ENCODE peak calls at places on chromosomes 1 and 21, in ten cellular contexts. D is lower leg skin, F is IMR-90, I is breast epithelium, R is sigmoid colon, H is right lobe of liver, Z is vagina, K is endothelial cell of umbilical vein, M is ovary, B is heart left ventricle. V is an unnamed sample.

GRCh38 chr1:26351591-26352337 is 2.2 kb downstream of the CRYBG2 start:
- DNase-seq in M (no peak), K (no peak), H (no peak), D (peak; percentile 40), F (peak; percentile 65), I (no peak), B (no peak), Z (no peak), R (no peak), V (no peak)

GRCh38 chr1:40312238-40313205 is 4.6 kb downstream of the COL9A2 start:
- DNase-seq in H (no peak), D (no peak), R (no peak), Z (peak; percentile 70), K (no peak), B (no peak), I (no peak), M (peak; percentile 13), F (no peak), V (peak; percentile 75)

GRCh38 chr1:174413632-174414031 is 34.1 kb upstream of the GPR52 start:
- DNase-seq in B (no peak), F (no peak), R (no peak), Z (no peak), K (no peak), I (no peak), H (no peak), D (no peak), M (no peak), V (no peak)

GRCh38 chr1:196535727-196536126 is 72.5 kb downstream of the KCNT2 start:
- DNase-seq in R (no peak), M (no peak), D (no peak), F (peak; percentile 39), B (no peak), Z (no peak), H (no peak), K (no peak), I (no peak), V (peak; percentile 50)

GRCh38 chr1:196808529-196809235 is 10.8 kb upstream of the CFHR1 start:
- DNase-seq in D (no peak), M (no peak), B (no peak), Z (no peak), H (no peak), K (no peak), F (no peak), I (no peak), R (no peak), V (no peak)

GRCh38 chr21:41593051-41593783 is 85.3 kb upstream of the TMPRSS2 start:
- DNase-seq in Z (peak; percentile 85), K (no peak), M (no peak), F (no peak), D (no peak), I (peak; percentile 3), B (no peak), R (no peak), H (no peak), V (no peak)

GRCh38 chr1:223765036-223765718 is 52.8 kb downstream of the CAPN2 start:
- DNase-seq in K (no peak), B (peak; percentile 39), F (peak; percentile 56), M (no peak), R (peak; percentile 52), I (no peak), Z (no peak), H (no peak), D (no peak), V (no peak)

GRCh38 chr21:39029086-39029772 is 154.0 kb downstream of the PSMG1 start:
- DNase-seq in D (no peak), M (no peak), F (peak; percentile 83), R (peak; percentile 10), K (no peak), H (no peak), B (no peak), I (no peak), Z (no peak), V (no peak)

GRCh38 chr1:59412705-59413326 is 115.9 kb downstream of the FGGY start:
- DNase-seq in H (no peak), F (no peak), K (no peak), M (no peak), D (no peak), B (no peak), I (no peak), Z (no peak), R (no peak), V (peak; percentile 79)

GRCh38 chr1:244046907-244047738 is 4.0 kb upstream of the ZBTB18 start:
- DNase-seq in R (no peak), B (no peak), H (peak; percentile 76), M (no peak), F (peak; percentile 31), Z (no peak), I (no peak), K (peak; percentile 89), D (no peak), V (no peak)

GRCh38 chr1:151435174-151435573 is 24.1 kb downstream of the POGZ start:
- DNase-seq in Z (no peak), M (no peak), B (no peak), H (no peak), D (no peak), R (no peak), F (peak; percentile 20), I (no peak), K (no peak), V (no peak)

GRCh38 chr1:198806861-198807260 is 168.0 kb downstream of the PTPRC start:
- DNase-seq in K (no peak), F (no peak), I (no peak), R (no peak), B (no peak), D (no peak), H (no peak), Z (no peak), M (no peak), V (no peak)

DNA sequence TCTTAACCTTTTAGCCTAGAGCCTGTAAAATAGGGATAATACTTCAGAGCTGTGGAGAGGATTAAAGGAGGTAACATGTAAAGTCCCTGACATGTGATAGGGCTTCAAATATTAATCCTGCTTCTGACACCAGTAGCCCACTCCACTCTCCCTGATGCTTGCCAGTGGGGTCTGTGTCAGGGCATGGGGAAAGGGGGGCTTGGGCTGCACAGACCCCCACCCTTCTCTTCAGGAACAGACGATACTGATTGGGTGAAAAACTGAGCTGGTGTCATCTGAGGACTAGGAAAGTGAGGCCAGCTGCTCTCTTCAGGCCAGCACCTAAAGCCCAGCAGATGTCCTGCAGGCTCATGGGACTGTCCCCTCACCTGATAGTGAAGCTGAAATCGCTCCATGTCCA is 27.0 kb upstream of the MEF2D start:
- DNase-seq in K (no peak), M (no peak), B (no peak), R (no peak), D (no peak), H (no peak), F (no peak), I (no peak), Z (no peak), V (no peak)
- H3K4me3 ChIP-seq in K (no peak overlapping the region), M (no peak overlapping the region), B (no peak overlapping the region), R (no peak overlapping the region), D (no peak overlapping the region), H (no peak overlapping the region), F (no peak overlapping the region), I (no peak overlapping the region), Z (no peak overlapping the region), V (no peak overlapping the region)

DNA sequence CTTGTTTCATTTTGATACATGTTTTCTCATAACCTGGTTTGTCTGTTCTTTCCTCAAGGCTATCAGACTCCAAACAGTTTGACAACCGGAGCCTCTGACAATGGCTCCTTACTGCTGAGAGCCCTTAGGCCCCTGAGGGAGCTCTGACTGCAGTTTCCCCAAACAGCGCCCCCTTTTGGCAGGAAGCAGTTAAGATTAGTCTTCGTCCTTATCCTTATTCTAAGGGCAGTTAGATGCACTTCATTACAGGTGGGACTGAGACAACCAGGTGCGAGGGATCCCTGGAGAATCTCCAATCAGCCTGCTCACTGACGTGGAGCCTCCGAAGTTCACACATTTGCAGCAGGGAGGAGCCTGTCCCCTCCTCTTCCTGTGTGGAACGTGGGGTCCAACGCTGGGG is 393.1 kb downstream of the BRINP3 start:
- DNase-seq in H (no peak), I (no peak), D (no peak), F (no peak), M (no peak), R (no peak), Z (no peak), K (no peak), B (no peak), V (peak; percentile 33)
- TF ChIP-seq CTCF in H (no peak), I (no peak), D (no peak), F (peak; percentile 8), M (no peak), R (no peak), Z (no peak), K (peak; percentile 9), B (peak; percentile 16), V (peak; percentile 42)

GRCh38 chr1:201508809-201509208 is 1.9 kb upstream of the CSRP1 start:
- DNase-seq in R (peak; percentile 64), B (no peak), H (no peak), K (no peak), I (peak; percentile 64), M (no peak), F (peak; percentile 81), D (no peak), Z (no peak), V (no peak)

GRCh38 chr1:201505505-201505893 is 1.4 kb downstream of the CSRP1 start:
- DNase-seq in B (peak; percentile 54), Z (no peak), R (peak; percentile 78), K (peak; percentile 75), I (no peak), M (peak; percentile 37), D (no peak), F (peak; percentile 76), H (no peak), V (no peak)

GRCh38 chr1:201504799-201505504 is 2.0 kb downstream of the CSRP1 start:
- DNase-seq in D (no peak), H (peak; percentile 72), K (no peak), Z (no peak), I (no peak), F (no peak), B (no peak), M (no peak), R (peak; percentile 70), V (no peak)

GRCh38 chr1:201506092-201506491 is 831 bp downstream of the CSRP1 start:
- DNase-seq in I (no peak), H (no peak), M (peak; percentile 28), F (no peak), R (peak; percentile 67), K (peak; percentile 36), Z (no peak), B (no peak), D (no peak), V (no peak)

GRCh38 chr1:201506573-201507567 is at the start of gene CSRP1:
- DNase-seq in F (peak; percentile 87), Z (no peak), K (peak; percentile 74), H (peak; percentile 94), M (peak; percentile 93), B (peak; percentile 92), D (peak; percentile 76), I (peak; percentile 88), R (peak; percentile 97), V (peak; percentile 52)
- TF ChIP-seq POLR2A in F (peak; percentile 99), Z (peak; percentile 93), K (peak; percentile 96), H (peak; percentile 99), M (peak; percentile 86), B (no peak), D (peak; percentile 57), I (peak; percentile 79), R (peak; percentile 67), V (no peak)

DNA sequence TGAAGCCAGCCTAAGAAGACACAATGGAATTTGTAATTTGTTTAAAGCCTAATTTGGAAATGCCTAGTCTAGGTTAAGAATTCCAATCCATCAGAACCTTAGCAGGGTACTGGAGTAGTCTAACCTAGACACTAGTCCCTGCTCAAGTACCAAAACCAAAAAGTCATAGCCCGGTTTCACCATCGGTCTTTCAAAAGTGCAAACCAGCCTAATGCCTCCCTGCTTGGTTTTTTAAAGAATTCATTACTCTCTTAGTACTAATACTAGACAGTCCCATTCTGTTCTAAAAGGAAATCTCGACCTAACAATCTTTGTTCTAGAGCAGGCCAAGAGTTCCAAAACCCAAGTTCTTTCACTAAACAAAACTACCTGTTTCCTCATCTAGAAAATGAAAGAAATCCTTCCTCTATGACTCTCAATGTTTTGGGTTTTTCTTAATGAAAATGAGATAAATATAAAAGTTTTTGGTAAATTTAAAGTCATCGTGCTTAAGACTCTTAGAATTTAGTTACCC is 2.6 kb downstream of the PUM1 start:
- DNase-seq in H (no peak), B (no peak), M (no peak), Z (no peak), I (no peak), R (no peak), D (no peak), F (no peak), K (no peak), V (no peak)
- H3K4me3 ChIP-seq in H (peak overlapping the region; percentile 80), B (peak overlapping the region; percentile 85), M (no peak overlapping the region), Z (peak overlapping the region; percentile 72), I (peak overlapping the region; percentile 78), R (peak overlapping the region; percentile 66), D (no peak overlapping the region), F (no peak overlapping the region), K (peak overlapping the region; percentile 82), V (peak overlapping the region; percentile 70)